ENCODE peak calls at places on chromosome 17, in five cellular contexts. S is CD4-positive, alpha-beta T cell; Q is AG10803; T is fibroblast of mammary gland; I is endothelial cell of umbilical vein. O is an unnamed sample.

GRCh38 chr17:82333279-82334171 is at the start of gene SECTM1:
- DNase-seq in S (no peak), I (no peak), Q (peak), T (peak), O (peak)

GRCh38 chr17:6495450-6496115 is 51.3 kb downstream of the PIMREG start:
- DNase-seq in I (no peak), S (no peak), T (no peak), Q (no peak), O (peak)

GRCh38 chr17:79624658-79625478 is 14.0 kb upstream of the RBFOX3 start:
- DNase-seq in I (no peak), T (no peak), S (no peak), Q (no peak), O (peak)

GRCh38 chr17:15364615-15365014 is 23.2 kb upstream of the TEKT3 start:
- DNase-seq in I (no peak), Q (no peak), S (no peak), T (peak), O (no peak)

GRCh38 chr17:74920306-74920620 is 2.8 kb downstream of the USH1G start:
- DNase-seq in I (no peak), S (no peak), T (no peak), Q (no peak), O (no peak)

GRCh38 chr17:51997723-51998122 is 160.8 kb downstream of the CA10 start:
- DNase-seq in Q (no peak), T (no peak), S (no peak), I (no peak), O (no peak)

GRCh38 chr17:31537558-31537957 is 146.1 kb downstream of the RAB11FIP4 start:
- DNase-seq in S (no peak), Q (peak), I (no peak), T (peak), O (peak)

GRCh38 chr17:82754297-82755208 is 2.7 kb downstream of the TBCD start:
- DNase-seq in I (no peak), S (no peak), Q (no peak), T (peak), O (no peak)

GRCh38 chr17:50627782-50628601 is 6.7 kb upstream of the ABCC3 start:
- DNase-seq in S (no peak), I (no peak), Q (no peak), T (no peak), O (no peak)

GRCh38 chr17:79282294-79282693 is 207.7 kb downstream of the ENGASE start:
- DNase-seq in T (no peak), I (no peak), S (no peak), Q (no peak), O (no peak)

GRCh38 chr17:77709594-77709993 is 248.9 kb upstream of the TNRC6C start:
- DNase-seq in Q (no peak), T (no peak), S (no peak), I (no peak), O (no peak)

GRCh38 chr17:13403982-13404931 is 197.5 kb downstream of the HS3ST3A1 start:
- DNase-seq in Q (no peak), S (no peak), I (no peak), T (no peak), O (no peak)

GRCh38 chr17:35978346-35978745 is 3.0 kb downstream of the CCL16 start:
- DNase-seq in S (no peak), I (peak), Q (no peak), T (no peak), O (no peak)

GRCh38 chr17:61481421-61481820 is 29.2 kb downstream of the TBX4 start:
- DNase-seq in T (no peak), Q (no peak), S (no peak), I (no peak), O (no peak)

GRCh38 chr17:1078831-1079561 is 82.1 kb downstream of the TIMM22 start:
- DNase-seq in I (no peak), T (no peak), Q (no peak), S (no peak), O (peak)

GRCh38 chr17:13601776-13602551 is at the start of gene HS3ST3A1:
- DNase-seq in S (no peak), T (peak), Q (peak), I (no peak), O (peak)

GRCh38 chr17:36008998-36009665 is 7.8 kb upstream of the CCL15 start:
- DNase-seq in I (peak), S (no peak), Q (no peak), T (peak), O (no peak)

GRCh38 chr17:21285164-21286065 is 904 bp downstream of the MAP2K3 start:
- DNase-seq in S (no peak), Q (peak), T (peak), I (peak), O (peak)

GRCh38 chr17:781920-782731 is at the start of the genes GLOD4 and MRM3:
- DNase-seq in S (peak), Q (peak), T (peak), I (peak), O (peak)

GRCh38 chr17:82805254-82805653 is 34.6 kb downstream of the ZNF750 start:
- DNase-seq in I (no peak), S (no peak), Q (no peak), T (no peak), O (no peak)

GRCh38 chr17:8041249-8041928 is 2.5 kb downstream of the ALOX15B start:
- DNase-seq in Q (peak), I (peak), S (no peak), T (peak), O (no peak)

GRCh38 chr17:65545708-65546523 is 15.5 kb downstream of the AXIN2 start:
- DNase-seq in T (no peak), S (no peak), Q (no peak), I (no peak), O (no peak)

GRCh38 chr17:2084766-2085647 is 30.1 kb downstream of the HIC1 start:
- DNase-seq in I (peak), T (peak), Q (peak), S (no peak), O (peak)

GRCh38 chr17:20234266-20234665 is 225.1 kb downstream of the SPECC1 start:
- DNase-seq in I (no peak), S (no peak), Q (no peak), T (no peak), O (no peak)

GRCh38 chr17:42531455-42532354 is 4.3 kb upstream of the NAGLU start:
- DNase-seq in T (peak), S (peak), I (peak), Q (peak), O (peak)

GRCh38 chr17:58007781-58008706 is 998 bp upstream of the SRSF1 start:
- DNase-seq in S (no peak), I (no peak), T (no peak), Q (no peak), O (no peak)
- TF ChIP-seq CTCF in S (no peak), I (no peak), T (no peak), Q (no peak), O (no peak)

GRCh38 chr17:67157732-67158639 is 87.0 kb downstream of the HELZ start:
- DNase-seq in I (peak), S (no peak), Q (peak), T (peak), O (no peak)
- TF ChIP-seq CTCF in I (no peak), S (no peak), Q (peak), T (peak), O (no peak)

GRCh38 chr17:69084911-69085310 is 24.2 kb upstream of the ABCA9 start:
- DNase-seq in T (no peak), S (no peak), I (no peak), Q (no peak), O (no peak)
- TF ChIP-seq CTCF in T (peak), S (no peak), I (peak), Q (peak), O (no peak)

DNA sequence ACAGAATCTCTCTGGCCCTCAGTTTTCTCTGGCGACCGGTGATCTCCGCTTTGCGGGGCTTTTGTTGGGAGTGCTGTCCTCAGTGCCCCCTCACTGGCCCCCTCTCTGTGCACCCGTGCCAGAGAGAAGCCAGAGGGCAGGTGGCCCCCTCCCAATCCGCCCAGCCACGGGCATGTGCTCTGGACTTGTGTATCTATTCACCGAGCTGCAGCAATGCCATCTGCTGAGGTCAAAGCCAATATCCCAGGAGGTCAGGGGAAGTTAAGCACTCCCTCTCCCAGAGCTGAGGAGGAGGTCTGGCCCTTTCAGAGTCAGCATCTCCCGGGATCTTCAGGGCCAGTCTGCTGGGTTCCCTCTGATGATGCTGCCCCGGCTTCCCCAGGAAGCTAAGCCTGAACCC is 5.1 kb downstream of the CACNG5 start:
- DNase-seq in T (no peak), Q (no peak), S (no peak), I (no peak), O (no peak)
- TF ChIP-seq CTCF in T (no peak), Q (no peak), S (no peak), I (no peak), O (no peak)

GRCh38 chr17:55423535-55423934 is 1.9 kb upstream of the MMD start:
- DNase-seq in T (no peak), S (no peak), I (no peak), Q (no peak), O (no peak)

GRCh38 chr17:55421179-55421934 is at the start of gene MMD:
- DNase-seq in I (no peak), S (no peak), Q (no peak), T (no peak), O (no peak)

GRCh38 chr17:55418369-55419268 is 3.0 kb downstream of the MMD start:
- DNase-seq in I (no peak), T (no peak), Q (no peak), S (no peak), O (no peak)

GRCh38 chr17:55420067-55420775 is 1.4 kb downstream of the MMD start:
- DNase-seq in S (peak), T (no peak), Q (no peak), I (no peak), O (no peak)

DNA sequence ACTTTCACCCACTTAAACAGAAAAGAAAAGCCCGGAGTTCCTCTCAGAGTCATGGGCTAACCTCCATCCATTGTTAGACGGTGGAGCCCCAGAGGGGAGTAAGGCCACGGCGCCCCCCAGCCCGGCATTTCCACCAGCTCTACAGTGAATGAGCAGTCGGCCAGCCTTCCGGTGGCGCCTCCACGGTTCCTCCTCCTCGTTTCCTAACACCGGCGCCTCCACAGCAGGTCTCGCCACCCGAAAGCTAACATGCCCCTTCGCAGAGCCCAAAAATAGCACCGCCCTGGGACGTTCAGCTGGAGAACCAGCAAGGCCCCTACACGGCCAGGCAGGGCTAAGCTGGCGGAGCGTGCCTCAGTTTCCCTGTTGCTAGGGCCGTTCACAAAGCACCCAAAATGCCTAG is 858 bp downstream of the MMD start:
- DNase-seq in I (no peak), Q (no peak), S (peak), T (peak), O (peak)
- TF ChIP-seq CTCF in I (no peak), Q (no peak), S (no peak), T (no peak), O (no peak)